ENCODE peak calls at places on chromosomes 4 and X, in five cellular contexts. One of them, this sample, is unnamed.
A peak's percentile ranks its signal among the peaks of the same experiment; 100 is the strongest.

GRCh38 chrX:72396117-72396516 is 90.4 kb upstream of the CITED1 start:
- DNase-seq in hypothalamus: no peak
- DNase-seq in MCF 10A: no peak
- DNase-seq in prostate gland: no peak
- DNase-seq in uterus: no peak
- DNase-seq in this sample: peak; percentile 45

GRCh38 chr4:5611656-5612187 is 96.6 kb downstream of the EVC2 start:
- DNase-seq in hypothalamus: no peak
- DNase-seq in MCF 10A: no peak
- DNase-seq in prostate gland: no peak
- DNase-seq in uterus: no peak
- DNase-seq in this sample: no peak

GRCh38 chr4:40038972-40039371 is 17.7 kb upstream of the N4BP2 start:
- DNase-seq in hypothalamus: no peak
- DNase-seq in MCF 10A: peak; percentile 14
- DNase-seq in prostate gland: no peak
- DNase-seq in uterus: no peak
- DNase-seq in this sample: no peak

GRCh38 chrX:45001038-45001437 is 128.1 kb downstream of the KDM6A start:
- DNase-seq in hypothalamus: no peak
- DNase-seq in MCF 10A: no peak
- DNase-seq in prostate gland: peak; percentile 4
- DNase-seq in uterus: no peak
- DNase-seq in this sample: no peak

GRCh38 chr4:136900706-136901105 is 631.6 kb downstream of the PCDH18 start:
- DNase-seq in hypothalamus: no peak
- DNase-seq in MCF 10A: no peak
- DNase-seq in prostate gland: no peak
- DNase-seq in uterus: no peak
- DNase-seq in this sample: no peak

GRCh38 chr4:16198271-16198670 is 28.0 kb downstream of the TAPT1 start:
- DNase-seq in hypothalamus: no peak
- DNase-seq in MCF 10A: no peak
- DNase-seq in prostate gland: no peak
- DNase-seq in uterus: no peak
- DNase-seq in this sample: no peak

GRCh38 chr4:84258905-84259830 is 239.9 kb downstream of the NKX6-1 start:
- DNase-seq in hypothalamus: no peak
- DNase-seq in MCF 10A: peak; percentile 53
- DNase-seq in prostate gland: no peak
- DNase-seq in uterus: no peak
- DNase-seq in this sample: peak; percentile 12

GRCh38 chr4:13980317-13980716 is 352.8 kb upstream of the BOD1L1 start:
- DNase-seq in hypothalamus: no peak
- DNase-seq in MCF 10A: peak; percentile 38
- DNase-seq in prostate gland: no peak
- DNase-seq in uterus: no peak
- DNase-seq in this sample: no peak

GRCh38 chr4:138659041-138659565 is 356.5 kb upstream of the NOCT start:
- DNase-seq in hypothalamus: no peak
- DNase-seq in MCF 10A: no peak
- DNase-seq in prostate gland: no peak
- DNase-seq in uterus: no peak
- DNase-seq in this sample: no peak

GRCh38 chr4:67871867-67872266 is 11.9 kb downstream of the TMPRSS11D start:
- DNase-seq in hypothalamus: no peak
- DNase-seq in MCF 10A: peak; percentile 55
- DNase-seq in prostate gland: no peak
- DNase-seq in uterus: no peak
- DNase-seq in this sample: no peak

GRCh38 chr4:177155454-177155853 is 154.2 kb upstream of the NEIL3 start:
- DNase-seq in hypothalamus: no peak
- DNase-seq in MCF 10A: peak; percentile 1
- DNase-seq in prostate gland: no peak
- DNase-seq in uterus: no peak
- DNase-seq in this sample: no peak

GRCh38 chrX:82335772-82336171 is 1133.9 kb downstream of the SH3BGRL start:
- DNase-seq in hypothalamus: no peak
- DNase-seq in MCF 10A: no peak
- DNase-seq in prostate gland: peak; percentile 8
- DNase-seq in uterus: no peak
- DNase-seq in this sample: peak; percentile 23

GRCh38 chrX:11764602-11765067 is 6.6 kb downstream of the MSL3 start:
- DNase-seq in hypothalamus: no peak
- DNase-seq in MCF 10A: no peak
- DNase-seq in prostate gland: no peak
- DNase-seq in uterus: no peak
- DNase-seq in this sample: no peak

GRCh38 chrX:22987452-22987851 is 12.3 kb upstream of the DDX53 start:
- DNase-seq in hypothalamus: no peak
- DNase-seq in MCF 10A: no peak
- DNase-seq in prostate gland: no peak
- DNase-seq in uterus: no peak
- DNase-seq in this sample: no peak

GRCh38 chr4:663046-663437 is 11.0 kb downstream of the ATP5ME start:
- DNase-seq in hypothalamus: no peak
- DNase-seq in MCF 10A: no peak
- DNase-seq in prostate gland: no peak
- DNase-seq in uterus: no peak
- DNase-seq in this sample: no peak

GRCh38 chrX:20029728-20030127 is 38.9 kb upstream of the BCLAF3 start:
- DNase-seq in hypothalamus: no peak
- DNase-seq in MCF 10A: no peak
- DNase-seq in prostate gland: peak; percentile 65
- DNase-seq in uterus: no peak
- DNase-seq in this sample: peak; percentile 23

GRCh38 chr4:171676555-171677215 is 136.5 kb upstream of the GALNTL6 start:
- DNase-seq in hypothalamus: no peak
- DNase-seq in MCF 10A: no peak
- DNase-seq in prostate gland: no peak
- DNase-seq in uterus: no peak
- DNase-seq in this sample: no peak